ENCODE peak calls at places on chromosomes 6 and 20, in nine cellular contexts. C, J, N, Z, E, F, A, G and I are unnamed samples.

GRCh38 chr6:21831531-21832291 is 238.2 kb downstream of the SOX4 start:
- DNase-seq in C (no peak), J (no peak), N (no peak), Z (no peak), E (no peak), F (no peak), A (no peak), G (no peak), I (no peak)

GRCh38 chr6:39520943-39521342 is 198.4 kb upstream of the KCNK16 start:
- DNase-seq in C (no peak), J (no peak), N (no peak), Z (no peak), E (no peak), F (no peak), A (no peak), G (no peak), I (no peak)

GRCh38 chr6:7784706-7785105 is 58.8 kb downstream of the BMP6 start:
- DNase-seq in C (no peak), J (peak; percentile 11), N (no peak), Z (no peak), E (no peak), F (no peak), A (no peak), G (peak; percentile 34), I (no peak)

GRCh38 chr20:51473256-51473655 is 69.3 kb downstream of the NFATC2 start:
- DNase-seq in C (no peak), J (no peak), N (no peak), Z (no peak), E (no peak), F (no peak), A (no peak), G (no peak), I (no peak)

GRCh38 chr6:52330470-52330869 is 31.5 kb upstream of the PAQR8 start:
- DNase-seq in C (no peak), J (peak; percentile 65), N (no peak), Z (no peak), E (no peak), F (no peak), A (peak; percentile 46), G (no peak), I (no peak)

GRCh38 chr6:117783280-117783679 is 108.0 kb downstream of the NUS1 start:
- DNase-seq in C (no peak), J (no peak), N (no peak), Z (no peak), E (no peak), F (no peak), A (no peak), G (no peak), I (no peak)

GRCh38 chr6:5053864-5054426 is 31.2 kb upstream of the PPP1R3G start:
- DNase-seq in C (no peak), J (no peak), N (no peak), Z (no peak), E (no peak), F (peak; percentile 43), A (no peak), G (no peak), I (no peak)

GRCh38 chr20:1469306-1469905 is 2.8 kb upstream of the NSFL1C start:
- DNase-seq in C (no peak), J (no peak), N (no peak), Z (no peak), E (peak; percentile 11), F (peak; percentile 82), A (no peak), G (no peak), I (no peak)

GRCh38 chr6:28258877-28259777 is at the start of gene NKAPL:
- DNase-seq in C (no peak), J (peak; percentile 66), N (no peak), Z (no peak), E (no peak), F (no peak), A (peak; percentile 65), G (peak; percentile 46), I (peak; percentile 93)

GRCh38 chr6:162478191-162478642 is 249.3 kb downstream of the PRKN start:
- DNase-seq in C (no peak), J (no peak), N (no peak), Z (no peak), E (no peak), F (no peak), A (no peak), G (no peak), I (no peak)

GRCh38 chr6:46090115-46091079 is 39.4 kb upstream of the ENPP4 start:
- DNase-seq in C (no peak), J (peak; percentile 66), N (peak; percentile 41), Z (peak; percentile 57), E (peak; percentile 75), F (no peak), A (peak; percentile 66), G (peak; percentile 58), I (peak; percentile 76)

GRCh38 chr6:41321183-41321582 is 14.2 kb upstream of the NCR2 start:
- DNase-seq in C (no peak), J (no peak), N (no peak), Z (no peak), E (no peak), F (no peak), A (no peak), G (no peak), I (no peak)

GRCh38 chr6:93468291-93468690 is 48.9 kb upstream of the EPHA7 start:
- DNase-seq in C (peak; percentile 3), J (no peak), N (no peak), Z (no peak), E (no peak), F (no peak), A (no peak), G (no peak), I (no peak)

DNA sequence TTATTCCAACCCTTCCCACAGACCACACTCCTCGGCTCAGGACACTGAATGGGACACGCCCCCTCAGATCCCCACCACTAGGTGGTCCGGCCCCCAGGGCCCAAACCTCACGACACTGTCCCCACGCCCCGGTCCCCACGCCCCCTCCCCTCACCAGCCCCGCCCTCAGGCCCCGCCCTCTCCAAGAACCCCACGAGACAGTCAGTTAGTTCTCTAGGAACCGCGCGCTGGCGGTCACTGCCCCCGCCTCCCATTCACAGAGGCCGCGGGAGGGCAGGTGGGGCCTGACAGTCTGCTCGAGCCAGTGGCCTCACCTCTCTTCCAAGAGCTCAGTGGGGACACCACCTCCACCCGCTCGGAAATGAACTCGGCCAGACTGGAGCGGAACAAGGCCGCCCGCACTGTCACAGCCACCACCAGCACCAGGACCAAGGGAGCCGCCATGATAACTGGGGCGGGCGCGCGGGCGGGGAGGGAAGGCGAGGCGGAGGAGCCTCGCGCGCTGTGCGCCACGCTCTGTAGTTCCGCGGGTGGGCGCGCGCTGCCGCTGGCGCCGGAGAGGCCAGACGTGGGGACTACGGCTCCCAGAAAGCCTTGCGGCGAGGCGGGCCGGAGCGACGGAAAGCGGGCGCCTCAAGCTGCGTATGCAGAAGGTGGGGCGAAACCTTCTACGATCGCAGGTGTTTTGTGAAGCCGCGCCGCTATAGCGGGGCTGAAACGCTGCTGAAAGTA is at the start of gene PIGU:
- DNase-seq in C (peak; percentile 74), J (peak; percentile 97), N (peak; percentile 91), Z (peak; percentile 95), E (peak; percentile 96), F (no peak), A (peak; percentile 97), G (peak; percentile 97), I (peak; percentile 96)
- TF ChIP-seq POLR2A in C (peak; percentile 65), J (peak; percentile 70), N (peak; percentile 83), Z (peak; percentile 61), E (peak; percentile 93), F (no peak), A (no peak), G (peak; percentile 47), I (peak; percentile 39)

GRCh38 chr20:53281557-53282117 is 309.5 kb downstream of the TSHZ2 start:
- DNase-seq in C (no peak), J (no peak), N (no peak), Z (no peak), E (no peak), F (no peak), A (no peak), G (no peak), I (no peak)

GRCh38 chr20:53283011-53283410 is 310.6 kb downstream of the ZNF217 start:
- DNase-seq in C (no peak), J (no peak), N (no peak), Z (no peak), E (no peak), F (no peak), A (no peak), G (no peak), I (no peak)

GRCh38 chr20:53283597-53283996 is 310.0 kb downstream of the ZNF217 start:
- DNase-seq in C (no peak), J (no peak), N (no peak), Z (no peak), E (no peak), F (no peak), A (no peak), G (no peak), I (no peak)

GRCh38 chr20:53282217-53282955 is 310.2 kb downstream of the TSHZ2 start:
- DNase-seq in C (no peak), J (no peak), N (no peak), Z (peak; percentile 17), E (no peak), F (no peak), A (no peak), G (no peak), I (no peak)

GRCh38 chr20:53284141-53285055 is 309.2 kb downstream of the ZNF217 start:
- DNase-seq in C (no peak), J (no peak), N (no peak), Z (no peak), E (no peak), F (no peak), A (no peak), G (no peak), I (no peak)
- TF ChIP-seq POLR2AphosphoS5 in C (no peak), J (no peak), N (no peak), Z (no peak), E (no peak), F (no peak), A (no peak), G (no peak), I (no peak)

DNA sequence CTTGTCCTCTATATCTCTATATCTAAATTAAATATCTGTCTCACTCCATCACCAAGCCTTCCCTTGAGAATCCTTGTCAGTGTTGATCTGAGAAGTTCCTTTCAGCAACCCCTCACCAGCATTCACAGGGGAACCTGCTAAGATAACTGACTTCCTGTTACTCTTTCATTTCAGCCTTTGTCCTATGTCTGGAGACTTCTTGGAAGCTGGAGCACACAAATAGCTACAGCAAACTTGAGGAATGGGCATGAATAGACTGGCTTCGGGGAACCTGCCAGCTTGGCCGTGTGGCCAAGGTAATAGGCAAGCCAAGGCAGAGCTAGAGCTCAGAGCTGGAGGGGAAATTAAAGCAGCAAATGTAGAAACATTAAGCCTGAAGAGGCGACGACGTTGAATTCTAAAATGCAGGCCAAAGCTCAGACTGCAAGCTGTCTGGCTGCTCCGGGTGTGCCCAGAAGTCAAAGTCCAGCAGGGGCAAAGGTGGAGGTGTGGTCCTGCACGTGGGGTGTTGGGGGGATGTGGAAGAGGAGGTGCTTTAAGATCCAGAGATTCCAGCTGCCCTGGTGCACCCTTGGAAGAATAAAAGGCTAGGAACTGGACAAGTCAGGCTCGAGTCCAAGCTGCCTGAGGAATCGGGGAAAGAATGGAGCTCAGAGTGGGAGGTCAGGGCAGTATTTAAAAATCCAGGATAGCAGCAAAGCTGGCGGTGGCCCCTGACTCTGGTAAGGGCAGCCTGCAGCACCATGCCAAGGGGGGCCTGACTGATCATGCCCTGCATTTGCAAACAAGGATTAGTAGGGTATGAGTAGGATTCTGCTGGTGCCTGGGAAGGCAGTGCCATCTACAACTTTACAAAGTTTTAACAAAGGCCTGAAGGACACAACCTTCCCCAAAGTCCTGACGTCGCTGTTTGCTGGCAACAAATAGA is 185.0 kb upstream of the SGK1 start:
- DNase-seq in C (no peak), J (peak; percentile 77), N (no peak), Z (peak; percentile 79), E (no peak), F (no peak), A (peak; percentile 61), G (no peak), I (no peak)
- H3K4me1 ChIP-seq in C (no peaks in the 10 kb centered on the region), J (peaks cover 9% of the 10 kb centered on the region), N (no peaks in the 10 kb centered on the region), Z (no peaks in the 10 kb centered on the region), E (no peaks in the 10 kb centered on the region), F (no peaks in the 10 kb centered on the region), A (peaks cover 11% of the 10 kb centered on the region), G (no peaks in the 10 kb centered on the region), I (no peaks in the 10 kb centered on the region)

GRCh38 chr20:63856111-63856511 is 5.2 kb upstream of the ABHD16B start:
- DNase-seq in C (no peak), J (no peak), N (no peak), Z (no peak), E (no peak), F (no peak), A (no peak), G (no peak), I (no peak)
- TF ChIP-seq POLR2A in C (no peak), J (no peak), N (no peak), Z (no peak), E (no peak), F (no peak), A (no peak), G (no peak), I (no peak)